ENCODE peak calls at places on chromosomes 4 and X, in nine cellular contexts. One of them, this sample, is unnamed.

GRCh38 chr4:789571-790465 is 36.1 kb downstream of the CPLX1 start:
- DNase-seq in MM.1S: no peak
- DNase-seq in NCI-H460: no peak
- DNase-seq in trophoblast cell: no peak
- DNase-seq in hypothalamus: no peak
- DNase-seq in activated CD4-positive, CD25-positive, alpha-beta regulatory T cell treated with anti-CD3 and anti-CD28 coated beads, Interleukin-2, amount 50 U/mL, for 16 hours: no peak
- DNase-seq in glomerular endothelial cell: no peak
- DNase-seq in NCI-H748 treated with DMSO at 0.1 percent for 48 hours: no peak
- DNase-seq in COR-L47: no peak
- DNase-seq in this sample: no peak

GRCh38 chr4:100008048-100008447 is 58.0 kb upstream of the H2AZ1 start:
- DNase-seq in MM.1S: no peak
- DNase-seq in NCI-H460: no peak
- DNase-seq in trophoblast cell: peak
- DNase-seq in hypothalamus: no peak
- DNase-seq in activated CD4-positive, CD25-positive, alpha-beta regulatory T cell treated with anti-CD3 and anti-CD28 coated beads, Interleukin-2, amount 50 U/mL, for 16 hours: no peak
- DNase-seq in glomerular endothelial cell: no peak
- DNase-seq in NCI-H748 treated with DMSO at 0.1 percent for 48 hours: no peak
- DNase-seq in COR-L47: no peak
- DNase-seq in this sample: no peak

GRCh38 chrX:50941638-50942037 is 31.1 kb downstream of the BMP15 start:
- DNase-seq in MM.1S: peak
- DNase-seq in NCI-H460: no peak
- DNase-seq in trophoblast cell: peak
- DNase-seq in hypothalamus: no peak
- DNase-seq in activated CD4-positive, CD25-positive, alpha-beta regulatory T cell treated with anti-CD3 and anti-CD28 coated beads, Interleukin-2, amount 50 U/mL, for 16 hours: no peak
- DNase-seq in glomerular endothelial cell: no peak
- DNase-seq in NCI-H748 treated with DMSO at 0.1 percent for 48 hours: no peak
- DNase-seq in COR-L47: no peak
- DNase-seq in this sample: peak

GRCh38 chrX:128518508-128518907 is 466.3 kb upstream of the ACTRT1 start:
- DNase-seq in MM.1S: peak
- DNase-seq in NCI-H460: peak
- DNase-seq in trophoblast cell: no peak
- DNase-seq in hypothalamus: no peak
- DNase-seq in activated CD4-positive, CD25-positive, alpha-beta regulatory T cell treated with anti-CD3 and anti-CD28 coated beads, Interleukin-2, amount 50 U/mL, for 16 hours: no peak
- DNase-seq in glomerular endothelial cell: no peak
- DNase-seq in NCI-H748 treated with DMSO at 0.1 percent for 48 hours: peak
- DNase-seq in COR-L47: peak
- DNase-seq in this sample: peak

GRCh38 chr4:52552778-52553177 is 106.3 kb downstream of the USP46 start:
- DNase-seq in MM.1S: no peak
- DNase-seq in NCI-H460: no peak
- DNase-seq in trophoblast cell: no peak
- DNase-seq in hypothalamus: no peak
- DNase-seq in activated CD4-positive, CD25-positive, alpha-beta regulatory T cell treated with anti-CD3 and anti-CD28 coated beads, Interleukin-2, amount 50 U/mL, for 16 hours: no peak
- DNase-seq in glomerular endothelial cell: no peak
- DNase-seq in NCI-H748 treated with DMSO at 0.1 percent for 48 hours: no peak
- DNase-seq in COR-L47: no peak
- DNase-seq in this sample: no peak

GRCh38 chr4:164383187-164384181 is 370.4 kb upstream of the SMIM31 start:
- DNase-seq in MM.1S: no peak
- DNase-seq in NCI-H460: peak
- DNase-seq in trophoblast cell: no peak
- DNase-seq in hypothalamus: peak
- DNase-seq in activated CD4-positive, CD25-positive, alpha-beta regulatory T cell treated with anti-CD3 and anti-CD28 coated beads, Interleukin-2, amount 50 U/mL, for 16 hours: no peak
- DNase-seq in glomerular endothelial cell: no peak
- DNase-seq in NCI-H748 treated with DMSO at 0.1 percent for 48 hours: peak
- DNase-seq in COR-L47: no peak
- DNase-seq in this sample: no peak

GRCh38 chr4:1384675-1385372 is 21.4 kb downstream of the NKX1-1 start:
- DNase-seq in MM.1S: no peak
- DNase-seq in NCI-H460: no peak
- DNase-seq in trophoblast cell: no peak
- DNase-seq in hypothalamus: no peak
- DNase-seq in activated CD4-positive, CD25-positive, alpha-beta regulatory T cell treated with anti-CD3 and anti-CD28 coated beads, Interleukin-2, amount 50 U/mL, for 16 hours: no peak
- DNase-seq in glomerular endothelial cell: no peak
- DNase-seq in NCI-H748 treated with DMSO at 0.1 percent for 48 hours: no peak
- DNase-seq in COR-L47: no peak
- DNase-seq in this sample: no peak

GRCh38 chr4:120155287-120155686 is 88.6 kb upstream of the MAD2L1 start:
- DNase-seq in MM.1S: no peak
- DNase-seq in NCI-H460: no peak
- DNase-seq in trophoblast cell: no peak
- DNase-seq in hypothalamus: no peak
- DNase-seq in activated CD4-positive, CD25-positive, alpha-beta regulatory T cell treated with anti-CD3 and anti-CD28 coated beads, Interleukin-2, amount 50 U/mL, for 16 hours: no peak
- DNase-seq in glomerular endothelial cell: no peak
- DNase-seq in NCI-H748 treated with DMSO at 0.1 percent for 48 hours: no peak
- DNase-seq in COR-L47: no peak
- DNase-seq in this sample: no peak

GRCh38 chr4:106587558-106587957 is 219.0 kb upstream of the GIMD1 start:
- DNase-seq in MM.1S: no peak
- DNase-seq in NCI-H460: no peak
- DNase-seq in trophoblast cell: no peak
- DNase-seq in hypothalamus: no peak
- DNase-seq in activated CD4-positive, CD25-positive, alpha-beta regulatory T cell treated with anti-CD3 and anti-CD28 coated beads, Interleukin-2, amount 50 U/mL, for 16 hours: no peak
- DNase-seq in glomerular endothelial cell: no peak
- DNase-seq in NCI-H748 treated with DMSO at 0.1 percent for 48 hours: no peak
- DNase-seq in COR-L47: no peak
- DNase-seq in this sample: no peak

GRCh38 chrX:38206036-38206435 is 14.6 kb downstream of the SRPX start:
- DNase-seq in MM.1S: no peak
- DNase-seq in NCI-H460: no peak
- DNase-seq in trophoblast cell: no peak
- DNase-seq in hypothalamus: peak
- DNase-seq in activated CD4-positive, CD25-positive, alpha-beta regulatory T cell treated with anti-CD3 and anti-CD28 coated beads, Interleukin-2, amount 50 U/mL, for 16 hours: no peak
- DNase-seq in glomerular endothelial cell: no peak
- DNase-seq in NCI-H748 treated with DMSO at 0.1 percent for 48 hours: no peak
- DNase-seq in COR-L47: no peak
- DNase-seq in this sample: no peak

GRCh38 chr4:109302366-109303140 is at the start of gene COL25A1:
- DNase-seq in MM.1S: peak
- DNase-seq in NCI-H460: peak
- DNase-seq in trophoblast cell: no peak
- DNase-seq in hypothalamus: no peak
- DNase-seq in activated CD4-positive, CD25-positive, alpha-beta regulatory T cell treated with anti-CD3 and anti-CD28 coated beads, Interleukin-2, amount 50 U/mL, for 16 hours: no peak
- DNase-seq in glomerular endothelial cell: no peak
- DNase-seq in NCI-H748 treated with DMSO at 0.1 percent for 48 hours: peak
- DNase-seq in COR-L47: no peak
- DNase-seq in this sample: peak

GRCh38 chr4:101730291-101731117 is 60.0 kb upstream of the BANK1 start:
- DNase-seq in MM.1S: peak
- DNase-seq in NCI-H460: peak
- DNase-seq in trophoblast cell: peak
- DNase-seq in hypothalamus: peak
- DNase-seq in activated CD4-positive, CD25-positive, alpha-beta regulatory T cell treated with anti-CD3 and anti-CD28 coated beads, Interleukin-2, amount 50 U/mL, for 16 hours: no peak
- DNase-seq in glomerular endothelial cell: peak
- DNase-seq in NCI-H748 treated with DMSO at 0.1 percent for 48 hours: peak
- DNase-seq in COR-L47: peak
- DNase-seq in this sample: peak

GRCh38 chr4:173958445-173958844 is 325.0 kb downstream of the FBXO8 start:
- DNase-seq in MM.1S: peak
- DNase-seq in NCI-H460: no peak
- DNase-seq in trophoblast cell: no peak
- DNase-seq in hypothalamus: no peak
- DNase-seq in activated CD4-positive, CD25-positive, alpha-beta regulatory T cell treated with anti-CD3 and anti-CD28 coated beads, Interleukin-2, amount 50 U/mL, for 16 hours: no peak
- DNase-seq in glomerular endothelial cell: no peak
- DNase-seq in NCI-H748 treated with DMSO at 0.1 percent for 48 hours: no peak
- DNase-seq in COR-L47: no peak
- DNase-seq in this sample: no peak

GRCh38 chr4:151934766-151935165 is 174.0 kb upstream of the GATB start:
- DNase-seq in MM.1S: no peak
- DNase-seq in NCI-H460: no peak
- DNase-seq in trophoblast cell: no peak
- DNase-seq in hypothalamus: no peak
- DNase-seq in activated CD4-positive, CD25-positive, alpha-beta regulatory T cell treated with anti-CD3 and anti-CD28 coated beads, Interleukin-2, amount 50 U/mL, for 16 hours: no peak
- DNase-seq in glomerular endothelial cell: no peak
- DNase-seq in NCI-H748 treated with DMSO at 0.1 percent for 48 hours: no peak
- DNase-seq in COR-L47: no peak
- DNase-seq in this sample: no peak

GRCh38 chr4:108166441-108167315 is 2.1 kb downstream of the LEF1 start:
- DNase-seq in MM.1S: peak
- DNase-seq in NCI-H460: no peak
- DNase-seq in trophoblast cell: no peak
- DNase-seq in hypothalamus: no peak
- DNase-seq in activated CD4-positive, CD25-positive, alpha-beta regulatory T cell treated with anti-CD3 and anti-CD28 coated beads, Interleukin-2, amount 50 U/mL, for 16 hours: peak
- DNase-seq in glomerular endothelial cell: no peak
- DNase-seq in NCI-H748 treated with DMSO at 0.1 percent for 48 hours: peak
- DNase-seq in COR-L47: no peak
- DNase-seq in this sample: peak

GRCh38 chr4:149605601-149606378 is 209.9 kb downstream of the IQCM start:
- DNase-seq in MM.1S: no peak
- DNase-seq in NCI-H460: no peak
- DNase-seq in trophoblast cell: no peak
- DNase-seq in hypothalamus: no peak
- DNase-seq in activated CD4-positive, CD25-positive, alpha-beta regulatory T cell treated with anti-CD3 and anti-CD28 coated beads, Interleukin-2, amount 50 U/mL, for 16 hours: no peak
- DNase-seq in glomerular endothelial cell: no peak
- DNase-seq in NCI-H748 treated with DMSO at 0.1 percent for 48 hours: no peak
- DNase-seq in COR-L47: no peak
- DNase-seq in this sample: no peak

GRCh38 chr4:137408527-137409177 is 123.6 kb downstream of the PCDH18 start:
- DNase-seq in MM.1S: no peak
- DNase-seq in NCI-H460: no peak
- DNase-seq in trophoblast cell: no peak
- DNase-seq in hypothalamus: no peak
- DNase-seq in activated CD4-positive, CD25-positive, alpha-beta regulatory T cell treated with anti-CD3 and anti-CD28 coated beads, Interleukin-2, amount 50 U/mL, for 16 hours: no peak
- DNase-seq in glomerular endothelial cell: no peak
- DNase-seq in NCI-H748 treated with DMSO at 0.1 percent for 48 hours: peak
- DNase-seq in COR-L47: no peak
- DNase-seq in this sample: no peak

GRCh38 chr4:156291317-156291716 is 337.7 kb upstream of the CTSO start:
- DNase-seq in MM.1S: no peak
- DNase-seq in NCI-H460: peak
- DNase-seq in trophoblast cell: no peak
- DNase-seq in hypothalamus: no peak
- DNase-seq in activated CD4-positive, CD25-positive, alpha-beta regulatory T cell treated with anti-CD3 and anti-CD28 coated beads, Interleukin-2, amount 50 U/mL, for 16 hours: no peak
- DNase-seq in glomerular endothelial cell: no peak
- DNase-seq in NCI-H748 treated with DMSO at 0.1 percent for 48 hours: no peak
- DNase-seq in COR-L47: no peak
- DNase-seq in this sample: no peak

GRCh38 chr4:94654714-94655113 is 103.0 kb upstream of the BMPR1B start:
- DNase-seq in MM.1S: no peak
- DNase-seq in NCI-H460: no peak
- DNase-seq in trophoblast cell: no peak
- DNase-seq in hypothalamus: no peak
- DNase-seq in activated CD4-positive, CD25-positive, alpha-beta regulatory T cell treated with anti-CD3 and anti-CD28 coated beads, Interleukin-2, amount 50 U/mL, for 16 hours: no peak
- DNase-seq in glomerular endothelial cell: no peak
- DNase-seq in NCI-H748 treated with DMSO at 0.1 percent for 48 hours: no peak
- DNase-seq in COR-L47: no peak
- DNase-seq in this sample: no peak

GRCh38 chrX:100376581-100376980 is 33.5 kb downstream of the PCDH19 start:
- DNase-seq in MM.1S: no peak
- DNase-seq in NCI-H460: peak
- DNase-seq in trophoblast cell: peak
- DNase-seq in hypothalamus: no peak
- DNase-seq in activated CD4-positive, CD25-positive, alpha-beta regulatory T cell treated with anti-CD3 and anti-CD28 coated beads, Interleukin-2, amount 50 U/mL, for 16 hours: no peak
- DNase-seq in glomerular endothelial cell: no peak
- DNase-seq in NCI-H748 treated with DMSO at 0.1 percent for 48 hours: no peak
- DNase-seq in COR-L47: no peak
- DNase-seq in this sample: no peak

GRCh38 chrX:74613350-74614192 is 853 bp downstream of the RLIM start:
- DNase-seq in MM.1S: no peak
- DNase-seq in NCI-H460: no peak
- DNase-seq in trophoblast cell: peak
- DNase-seq in hypothalamus: no peak
- DNase-seq in activated CD4-positive, CD25-positive, alpha-beta regulatory T cell treated with anti-CD3 and anti-CD28 coated beads, Interleukin-2, amount 50 U/mL, for 16 hours: no peak
- DNase-seq in glomerular endothelial cell: no peak
- DNase-seq in NCI-H748 treated with DMSO at 0.1 percent for 48 hours: peak
- DNase-seq in COR-L47: peak
- DNase-seq in this sample: peak

GRCh38 chr4:146134761-146135160 is 40.8 kb upstream of the LSM6 start:
- DNase-seq in MM.1S: no peak
- DNase-seq in NCI-H460: no peak
- DNase-seq in trophoblast cell: no peak
- DNase-seq in hypothalamus: no peak
- DNase-seq in activated CD4-positive, CD25-positive, alpha-beta regulatory T cell treated with anti-CD3 and anti-CD28 coated beads, Interleukin-2, amount 50 U/mL, for 16 hours: no peak
- DNase-seq in glomerular endothelial cell: no peak
- DNase-seq in NCI-H748 treated with DMSO at 0.1 percent for 48 hours: no peak
- DNase-seq in COR-L47: peak
- DNase-seq in this sample: no peak

GRCh38 chr4:25702848-25703247 is 47.2 kb downstream of the SLC34A2 start:
- DNase-seq in MM.1S: no peak
- DNase-seq in NCI-H460: no peak
- DNase-seq in trophoblast cell: no peak
- DNase-seq in hypothalamus: peak
- DNase-seq in activated CD4-positive, CD25-positive, alpha-beta regulatory T cell treated with anti-CD3 and anti-CD28 coated beads, Interleukin-2, amount 50 U/mL, for 16 hours: no peak
- DNase-seq in glomerular endothelial cell: no peak
- DNase-seq in NCI-H748 treated with DMSO at 0.1 percent for 48 hours: no peak
- DNase-seq in COR-L47: no peak
- DNase-seq in this sample: no peak

GRCh38 chrX:567891-568290 is 62.7 kb upstream of the SHOX start:
- DNase-seq in MM.1S: no peak
- DNase-seq in NCI-H460: no peak
- DNase-seq in trophoblast cell: no peak
- DNase-seq in hypothalamus: no peak
- DNase-seq in activated CD4-positive, CD25-positive, alpha-beta regulatory T cell treated with anti-CD3 and anti-CD28 coated beads, Interleukin-2, amount 50 U/mL, for 16 hours: no peak
- DNase-seq in glomerular endothelial cell: no peak
- DNase-seq in NCI-H748 treated with DMSO at 0.1 percent for 48 hours: no peak
- DNase-seq in COR-L47: no peak
- DNase-seq in this sample: no peak

GRCh38 chrX:153924149-153924861 is 1.8 kb downstream of the ARHGAP4 start:
- DNase-seq in MM.1S: peak
- DNase-seq in NCI-H460: peak
- DNase-seq in trophoblast cell: peak
- DNase-seq in hypothalamus: no peak
- DNase-seq in activated CD4-positive, CD25-positive, alpha-beta regulatory T cell treated with anti-CD3 and anti-CD28 coated beads, Interleukin-2, amount 50 U/mL, for 16 hours: no peak
- DNase-seq in glomerular endothelial cell: no peak
- DNase-seq in NCI-H748 treated with DMSO at 0.1 percent for 48 hours: no peak
- DNase-seq in COR-L47: peak
- DNase-seq in this sample: peak

GRCh38 chr4:101187837-101188236 is 159.5 kb downstream of the PPP3CA start:
- DNase-seq in MM.1S: no peak
- DNase-seq in NCI-H460: peak
- DNase-seq in trophoblast cell: no peak
- DNase-seq in hypothalamus: no peak
- DNase-seq in activated CD4-positive, CD25-positive, alpha-beta regulatory T cell treated with anti-CD3 and anti-CD28 coated beads, Interleukin-2, amount 50 U/mL, for 16 hours: no peak
- DNase-seq in glomerular endothelial cell: no peak
- DNase-seq in NCI-H748 treated with DMSO at 0.1 percent for 48 hours: no peak
- DNase-seq in COR-L47: no peak
- DNase-seq in this sample: no peak

GRCh38 chr4:2662598-2662997 is 93.5 kb downstream of the TNIP2 start:
- DNase-seq in MM.1S: no peak
- DNase-seq in NCI-H460: no peak
- DNase-seq in trophoblast cell: peak
- DNase-seq in hypothalamus: no peak
- DNase-seq in activated CD4-positive, CD25-positive, alpha-beta regulatory T cell treated with anti-CD3 and anti-CD28 coated beads, Interleukin-2, amount 50 U/mL, for 16 hours: no peak
- DNase-seq in glomerular endothelial cell: no peak
- DNase-seq in NCI-H748 treated with DMSO at 0.1 percent for 48 hours: no peak
- DNase-seq in COR-L47: no peak
- DNase-seq in this sample: no peak

GRCh38 chr4:119854364-119854763 is 212.3 kb downstream of the MAD2L1 start:
- DNase-seq in MM.1S: no peak
- DNase-seq in NCI-H460: no peak
- DNase-seq in trophoblast cell: no peak
- DNase-seq in hypothalamus: no peak
- DNase-seq in activated CD4-positive, CD25-positive, alpha-beta regulatory T cell treated with anti-CD3 and anti-CD28 coated beads, Interleukin-2, amount 50 U/mL, for 16 hours: no peak
- DNase-seq in glomerular endothelial cell: no peak
- DNase-seq in NCI-H748 treated with DMSO at 0.1 percent for 48 hours: no peak
- DNase-seq in COR-L47: no peak
- DNase-seq in this sample: no peak

GRCh38 chrX:24371391-24371972 is 11.0 kb downstream of the SUPT20HL1 start:
- DNase-seq in MM.1S: peak
- DNase-seq in NCI-H460: peak
- DNase-seq in trophoblast cell: peak
- DNase-seq in hypothalamus: no peak
- DNase-seq in activated CD4-positive, CD25-positive, alpha-beta regulatory T cell treated with anti-CD3 and anti-CD28 coated beads, Interleukin-2, amount 50 U/mL, for 16 hours: peak
- DNase-seq in glomerular endothelial cell: no peak
- DNase-seq in NCI-H748 treated with DMSO at 0.1 percent for 48 hours: peak
- DNase-seq in COR-L47: peak
- DNase-seq in this sample: peak

GRCh38 chr4:150135134-150135773 is 57.0 kb downstream of the DCLK2 start:
- DNase-seq in MM.1S: peak
- DNase-seq in NCI-H460: no peak
- DNase-seq in trophoblast cell: no peak
- DNase-seq in hypothalamus: no peak
- DNase-seq in activated CD4-positive, CD25-positive, alpha-beta regulatory T cell treated with anti-CD3 and anti-CD28 coated beads, Interleukin-2, amount 50 U/mL, for 16 hours: no peak
- DNase-seq in glomerular endothelial cell: no peak
- DNase-seq in NCI-H748 treated with DMSO at 0.1 percent for 48 hours: no peak
- DNase-seq in COR-L47: no peak
- DNase-seq in this sample: no peak

GRCh38 chr4:9925750-9926439 is 95.4 kb downstream of the SLC2A9 start:
- DNase-seq in MM.1S: no peak
- DNase-seq in NCI-H460: no peak
- DNase-seq in trophoblast cell: no peak
- DNase-seq in hypothalamus: no peak
- DNase-seq in activated CD4-positive, CD25-positive, alpha-beta regulatory T cell treated with anti-CD3 and anti-CD28 coated beads, Interleukin-2, amount 50 U/mL, for 16 hours: no peak
- DNase-seq in glomerular endothelial cell: no peak
- DNase-seq in NCI-H748 treated with DMSO at 0.1 percent for 48 hours: peak
- DNase-seq in COR-L47: peak
- DNase-seq in this sample: no peak